ENCODE peak calls at places on chromosomes 2 and 18, in four cellular contexts. One of them, this sample, is unnamed.

GRCh38 chr2:67526283-67526682 is 129.2 kb downstream of the ETAA1 start:
- DNase-seq in right cardiac atrium: no peak
- DNase-seq in upper lobe of right lung: no peak
- DNase-seq in adrenal gland: no peak
- DNase-seq in this sample: no peak

GRCh38 chr2:72973566-72974435 is 56.5 kb downstream of the EMX1 start:
- DNase-seq in upper lobe of right lung: no peak
- DNase-seq in right cardiac atrium: peak
- DNase-seq in adrenal gland: peak
- DNase-seq in this sample: no peak

GRCh38 chr2:190713476-190713875 is 64.6 kb downstream of the NAB1 start:
- DNase-seq in adrenal gland: no peak
- DNase-seq in right cardiac atrium: no peak
- DNase-seq in upper lobe of right lung: no peak
- DNase-seq in this sample: no peak

GRCh38 chr2:207239754-207240494 is 74.2 kb upstream of the KLF7 start:
- DNase-seq in adrenal gland: no peak
- DNase-seq in right cardiac atrium: no peak
- DNase-seq in upper lobe of right lung: no peak
- DNase-seq in this sample: no peak

GRCh38 chr2:10498525-10499274 is 50.6 kb upstream of the ODC1 start:
- DNase-seq in right cardiac atrium: no peak
- DNase-seq in adrenal gland: peak
- DNase-seq in upper lobe of right lung: no peak
- DNase-seq in this sample: no peak

GRCh38 chr2:60260646-60261296 is 292.7 kb downstream of the BCL11A start:
- DNase-seq in upper lobe of right lung: peak
- DNase-seq in right cardiac atrium: no peak
- DNase-seq in adrenal gland: peak
- DNase-seq in this sample: peak

GRCh38 chr2:195695002-195695631 is 38.1 kb downstream of the SLC39A10 start:
- DNase-seq in right cardiac atrium: peak
- DNase-seq in adrenal gland: no peak
- DNase-seq in upper lobe of right lung: no peak
- DNase-seq in this sample: no peak

GRCh38 chr2:223488814-223489213 is 113.3 kb downstream of the SCG2 start:
- DNase-seq in upper lobe of right lung: no peak
- DNase-seq in adrenal gland: peak
- DNase-seq in right cardiac atrium: no peak
- DNase-seq in this sample: no peak

GRCh38 chr2:2846379-2847130 is 515.5 kb upstream of the MYT1L start:
- DNase-seq in upper lobe of right lung: peak
- DNase-seq in adrenal gland: peak
- DNase-seq in right cardiac atrium: peak
- DNase-seq in this sample: no peak

GRCh38 chr2:205683179-205683978 is 1.1 kb downstream of the NRP2 start:
- DNase-seq in upper lobe of right lung: no peak
- DNase-seq in right cardiac atrium: no peak
- DNase-seq in adrenal gland: no peak
- DNase-seq in this sample: no peak

GRCh38 chr2:240464514-240465241 is 29.2 kb downstream of the GPC1 start:
- DNase-seq in right cardiac atrium: peak
- DNase-seq in adrenal gland: peak
- DNase-seq in upper lobe of right lung: no peak
- DNase-seq in this sample: peak

GRCh38 chr2:152506843-152507242 is 171.9 kb downstream of the FMNL2 start:
- DNase-seq in right cardiac atrium: no peak
- DNase-seq in adrenal gland: no peak
- DNase-seq in upper lobe of right lung: no peak
- DNase-seq in this sample: no peak

GRCh38 chr2:11633923-11634478 is 36.0 kb downstream of the NTSR2 start:
- DNase-seq in right cardiac atrium: no peak
- DNase-seq in upper lobe of right lung: no peak
- DNase-seq in adrenal gland: no peak
- DNase-seq in this sample: no peak

GRCh38 chr2:176383836-176384442 is 114.7 kb downstream of the MTX2 start:
- DNase-seq in upper lobe of right lung: no peak
- DNase-seq in adrenal gland: no peak
- DNase-seq in right cardiac atrium: no peak
- DNase-seq in this sample: no peak

GRCh38 chr2:188695953-188696352 is 278.2 kb upstream of the COL3A1 start:
- DNase-seq in upper lobe of right lung: no peak
- DNase-seq in right cardiac atrium: no peak
- DNase-seq in adrenal gland: no peak
- DNase-seq in this sample: no peak

GRCh38 chr2:63673865-63674533 is 85.2 kb downstream of the MDH1 start:
- DNase-seq in upper lobe of right lung: no peak
- DNase-seq in right cardiac atrium: no peak
- DNase-seq in adrenal gland: no peak
- DNase-seq in this sample: no peak

GRCh38 chr2:39724828-39725144 is 54.3 kb downstream of the THUMPD2 start:
- DNase-seq in upper lobe of right lung: no peak
- DNase-seq in right cardiac atrium: no peak
- DNase-seq in adrenal gland: no peak
- DNase-seq in this sample: no peak

GRCh38 chr2:75199428-75200011 is at the start of gene TACR1:
- DNase-seq in right cardiac atrium: peak
- DNase-seq in upper lobe of right lung: peak
- DNase-seq in adrenal gland: peak
- DNase-seq in this sample: peak

GRCh38 chr2:120675460-120676130 is 60.1 kb upstream of the GLI2 start:
- DNase-seq in adrenal gland: peak
- DNase-seq in right cardiac atrium: peak
- DNase-seq in upper lobe of right lung: no peak
- DNase-seq in this sample: peak

GRCh38 chr2:25411281-25411680 is 69.6 kb upstream of the DNMT3A start:
- DNase-seq in adrenal gland: no peak
- DNase-seq in upper lobe of right lung: no peak
- DNase-seq in right cardiac atrium: no peak
- DNase-seq in this sample: no peak

GRCh38 chr2:170396799-170397459 is 219.0 kb downstream of the MYO3B start:
- DNase-seq in adrenal gland: no peak
- DNase-seq in right cardiac atrium: no peak
- DNase-seq in upper lobe of right lung: no peak
- DNase-seq in this sample: no peak

GRCh38 chr2:98087447-98088065 is 589 bp downstream of the VWA3B start:
- DNase-seq in upper lobe of right lung: no peak
- DNase-seq in right cardiac atrium: no peak
- DNase-seq in adrenal gland: no peak
- DNase-seq in this sample: no peak

GRCh38 chr2:237012021-237012420 is 73.7 kb upstream of the COPS8 start:
- DNase-seq in adrenal gland: no peak
- DNase-seq in upper lobe of right lung: no peak
- DNase-seq in right cardiac atrium: no peak
- DNase-seq in this sample: no peak

GRCh38 chr2:15359716-15360531 is 201.2 kb downstream of the NBAS start:
- DNase-seq in right cardiac atrium: no peak
- DNase-seq in adrenal gland: no peak
- DNase-seq in upper lobe of right lung: no peak
- DNase-seq in this sample: no peak

GRCh38 chr2:25331686-25332365 is 9.9 kb downstream of the DNMT3A start:
- DNase-seq in adrenal gland: no peak
- DNase-seq in right cardiac atrium: no peak
- DNase-seq in upper lobe of right lung: no peak
- DNase-seq in this sample: no peak

GRCh38 chr2:73933194-73933593 is 6.5 kb downstream of the DGUOK start:
- DNase-seq in adrenal gland: no peak
- DNase-seq in right cardiac atrium: no peak
- DNase-seq in upper lobe of right lung: no peak
- DNase-seq in this sample: no peak

GRCh38 chr18:3305354-3305762 is 43.4 kb downstream of the MYL12B start:
- DNase-seq in upper lobe of right lung: no peak
- DNase-seq in right cardiac atrium: no peak
- DNase-seq in adrenal gland: no peak
- DNase-seq in this sample: no peak

GRCh38 chr2:41791523-41791922 is 256.3 kb upstream of the PKDCC start:
- DNase-seq in adrenal gland: no peak
- DNase-seq in right cardiac atrium: peak
- DNase-seq in upper lobe of right lung: no peak
- DNase-seq in this sample: no peak

GRCh38 chr18:77905011-77905410 is 655.4 kb downstream of the GALR1 start:
- DNase-seq in upper lobe of right lung: no peak
- DNase-seq in right cardiac atrium: no peak
- DNase-seq in adrenal gland: no peak
- DNase-seq in this sample: no peak

GRCh38 chr18:54316071-54316820 is 41.4 kb downstream of the STARD6 start:
- DNase-seq in adrenal gland: no peak
- DNase-seq in right cardiac atrium: no peak
- DNase-seq in upper lobe of right lung: no peak
- DNase-seq in this sample: no peak

GRCh38 chr18:24734058-24734457 is 273.6 kb downstream of the HRH4 start:
- DNase-seq in upper lobe of right lung: no peak
- DNase-seq in adrenal gland: no peak
- DNase-seq in right cardiac atrium: no peak
- DNase-seq in this sample: no peak

GRCh38 chr18:54117853-54118773 is 106.4 kb downstream of the MBD2 start:
- DNase-seq in upper lobe of right lung: no peak
- DNase-seq in adrenal gland: no peak
- DNase-seq in right cardiac atrium: no peak
- DNase-seq in this sample: no peak

GRCh38 chr18:6269933-6270332 is 144.8 kb downstream of the L3MBTL4 start:
- DNase-seq in adrenal gland: no peak
- DNase-seq in upper lobe of right lung: no peak
- DNase-seq in right cardiac atrium: no peak
- DNase-seq in this sample: no peak

GRCh38 chr2:134333646-134334189 is 79.8 kb downstream of the MGAT5 start:
- DNase-seq in right cardiac atrium: no peak
- DNase-seq in adrenal gland: no peak
- DNase-seq in upper lobe of right lung: no peak
- DNase-seq in this sample: no peak

GRCh38 chr2:240329116-240329665 is 106.3 kb upstream of the GPC1 start:
- DNase-seq in right cardiac atrium: no peak
- DNase-seq in upper lobe of right lung: no peak
- DNase-seq in adrenal gland: no peak
- DNase-seq in this sample: no peak

GRCh38 chr2:190879474-190880373 is 897 bp upstream of the GLS start:
- DNase-seq in adrenal gland: peak
- DNase-seq in upper lobe of right lung: no peak
- DNase-seq in right cardiac atrium: no peak
- DNase-seq in this sample: no peak

GRCh38 chr2:203510256-203510940 is 24.7 kb downstream of the RAPH1 start:
- DNase-seq in right cardiac atrium: no peak
- DNase-seq in upper lobe of right lung: no peak
- DNase-seq in adrenal gland: no peak
- DNase-seq in this sample: no peak

GRCh38 chr2:5520352-5520996 is 171.7 kb upstream of the SOX11 start:
- DNase-seq in upper lobe of right lung: no peak
- DNase-seq in right cardiac atrium: peak
- DNase-seq in adrenal gland: no peak
- DNase-seq in this sample: no peak

GRCh38 chr2:42854207-42854818 is 61.9 kb upstream of the HAAO start:
- DNase-seq in right cardiac atrium: peak
- DNase-seq in adrenal gland: peak
- DNase-seq in upper lobe of right lung: peak
- DNase-seq in this sample: no peak
- H3K27ac ChIP-seq in right cardiac atrium: peak
- H3K27ac ChIP-seq in adrenal gland: peak
- H3K27ac ChIP-seq in upper lobe of right lung: peak
- H3K27ac ChIP-seq in this sample: peak

GRCh38 chr2:112583497-112584133 is 794 bp upstream of the CHCHD5 start:
- DNase-seq in upper lobe of right lung: no peak
- DNase-seq in right cardiac atrium: no peak
- DNase-seq in adrenal gland: peak
- DNase-seq in this sample: no peak
- H3K27ac ChIP-seq in upper lobe of right lung: peak
- H3K27ac ChIP-seq in right cardiac atrium: peak
- H3K27ac ChIP-seq in adrenal gland: peak
- H3K27ac ChIP-seq in this sample: peak

DNA sequence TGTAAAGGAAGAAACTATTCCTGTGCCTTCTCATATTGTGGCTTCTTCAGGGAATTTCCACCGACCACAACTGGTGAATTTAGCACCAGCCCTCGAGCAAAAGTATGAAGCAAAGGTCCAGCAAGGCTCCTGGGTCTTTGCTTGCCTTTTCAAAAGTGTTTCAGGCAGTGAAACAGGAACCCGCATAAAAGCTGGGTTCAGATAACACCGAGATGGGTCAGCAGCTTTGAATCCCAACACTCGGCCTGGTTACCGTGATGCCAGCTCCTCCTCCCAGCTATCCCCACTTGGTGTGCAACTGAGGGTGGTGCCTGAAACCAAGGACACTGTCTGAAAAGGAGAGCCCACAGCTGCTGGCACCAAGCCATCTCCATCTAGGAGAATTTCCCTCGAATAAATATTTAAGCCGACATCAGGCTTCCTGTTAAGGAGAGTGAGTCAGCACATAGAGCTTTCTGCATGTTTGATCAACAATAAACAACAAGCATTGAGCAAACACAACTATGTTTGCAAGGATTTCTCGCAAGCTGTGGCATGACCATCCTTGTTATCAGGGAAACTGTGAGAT is 69.5 kb downstream of the ANTXR1 start:
- DNase-seq in adrenal gland: peak
- DNase-seq in upper lobe of right lung: no peak
- DNase-seq in right cardiac atrium: peak
- DNase-seq in this sample: peak
- H3K27ac ChIP-seq in adrenal gland: peak
- H3K27ac ChIP-seq in upper lobe of right lung: peak
- H3K27ac ChIP-seq in right cardiac atrium: no peak
- H3K27ac ChIP-seq in this sample: peak

DNA sequence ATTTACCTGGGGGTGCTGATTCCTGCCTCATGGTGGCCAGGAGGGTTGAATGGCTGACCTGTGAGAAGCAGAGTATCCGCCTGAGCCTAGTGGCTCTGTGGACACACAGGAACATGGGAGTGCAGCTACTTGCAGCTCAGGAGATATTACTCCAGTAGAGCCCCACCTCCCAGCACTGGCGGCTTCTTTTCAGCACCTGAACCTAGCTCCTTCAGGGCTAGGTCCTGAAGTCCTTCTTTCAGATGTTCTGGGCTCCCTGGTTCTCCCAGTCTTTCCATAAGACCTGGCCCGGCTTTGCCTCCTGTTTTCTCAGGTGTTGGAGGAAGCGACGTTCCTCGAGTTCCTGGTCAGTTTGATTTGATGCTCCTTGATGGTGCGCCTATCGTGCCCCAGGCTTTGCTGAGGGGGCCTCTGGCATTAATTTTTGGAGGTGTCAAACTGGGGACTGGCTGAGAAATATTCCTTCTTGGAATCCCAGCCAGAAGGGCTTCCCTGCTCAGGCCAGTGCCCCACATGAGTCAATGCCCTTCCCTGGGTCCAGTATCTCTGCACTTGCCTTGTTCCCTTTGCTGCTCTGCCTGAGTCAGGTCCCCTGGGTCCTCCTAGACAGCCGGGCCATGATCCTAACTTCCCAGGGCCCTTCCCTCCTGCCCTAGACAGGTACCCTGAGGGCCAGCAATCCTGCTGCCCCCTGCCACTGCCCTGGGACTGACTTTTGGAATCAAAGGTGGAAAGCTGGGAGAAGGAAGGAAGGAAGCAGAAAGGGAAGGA is 110.7 kb upstream of the HAAO start:
- DNase-seq in right cardiac atrium: no peak
- DNase-seq in upper lobe of right lung: no peak
- DNase-seq in adrenal gland: peak
- DNase-seq in this sample: no peak
- H3K27ac ChIP-seq in right cardiac atrium: peak
- H3K27ac ChIP-seq in upper lobe of right lung: no peak
- H3K27ac ChIP-seq in adrenal gland: no peak
- H3K27ac ChIP-seq in this sample: no peak

GRCh38 chr2:231467613-231468525 is 3.6 kb upstream of the NCL start:
- DNase-seq in adrenal gland: no peak
- DNase-seq in upper lobe of right lung: peak
- DNase-seq in right cardiac atrium: no peak
- DNase-seq in this sample: no peak
- H3K27ac ChIP-seq in adrenal gland: no peak
- H3K27ac ChIP-seq in upper lobe of right lung: no peak
- H3K27ac ChIP-seq in right cardiac atrium: no peak
- H3K27ac ChIP-seq in this sample: no peak

This sample was measured in lower lobe of right lung.